ENCODE peak calls at places on chromosomes 12 and 14, in seven cellular contexts. One of them, this sample, is unnamed.

GRCh38 chr14:105177082-105177481 is 4.0 kb downstream of the NUDT14 start:
- DNase-seq in H9: no peak
- DNase-seq in IMR-90: no peak
- DNase-seq in H1: no peak
- DNase-seq in mesenchymal stem cell: no peak
- DNase-seq in neuronal stem cell: no peak
- DNase-seq in trophoblast cell: no peak
- DNase-seq in this sample: no peak

GRCh38 chr14:71702799-71703198 is 229.4 kb upstream of the RGS6 start:
- DNase-seq in trophoblast cell: no peak
- DNase-seq in IMR-90: no peak
- DNase-seq in neuronal stem cell: no peak
- DNase-seq in H9: no peak
- DNase-seq in H1: no peak
- DNase-seq in mesenchymal stem cell: peak
- DNase-seq in this sample: no peak

GRCh38 chr12:6276936-6277615 is 33.4 kb upstream of the PLEKHG6 start:
- DNase-seq in trophoblast cell: peak
- DNase-seq in mesenchymal stem cell: peak
- DNase-seq in neuronal stem cell: no peak
- DNase-seq in H1: no peak
- DNase-seq in IMR-90: no peak
- DNase-seq in H9: peak
- DNase-seq in this sample: peak

GRCh38 chr14:93049295-93049694 is 66.4 kb downstream of the ITPK1 start:
- DNase-seq in neuronal stem cell: no peak
- DNase-seq in trophoblast cell: no peak
- DNase-seq in IMR-90: no peak
- DNase-seq in H9: no peak
- DNase-seq in mesenchymal stem cell: no peak
- DNase-seq in H1: no peak
- DNase-seq in this sample: no peak

GRCh38 chr12:51943346-51943745 is 8.2 kb upstream of the ACVR1B start:
- DNase-seq in trophoblast cell: no peak
- DNase-seq in neuronal stem cell: no peak
- DNase-seq in H9: no peak
- DNase-seq in mesenchymal stem cell: no peak
- DNase-seq in H1: no peak
- DNase-seq in IMR-90: no peak
- DNase-seq in this sample: no peak

GRCh38 chr12:47975036-47975620 is 11.7 kb downstream of the TMEM106C start:
- DNase-seq in neuronal stem cell: no peak
- DNase-seq in H1: no peak
- DNase-seq in H9: no peak
- DNase-seq in trophoblast cell: no peak
- DNase-seq in mesenchymal stem cell: no peak
- DNase-seq in IMR-90: no peak
- DNase-seq in this sample: no peak

GRCh38 chr14:37668646-37669045 is 73.2 kb downstream of the TTC6 start:
- DNase-seq in mesenchymal stem cell: peak
- DNase-seq in H1: no peak
- DNase-seq in H9: no peak
- DNase-seq in trophoblast cell: peak
- DNase-seq in neuronal stem cell: no peak
- DNase-seq in IMR-90: peak
- DNase-seq in this sample: no peak

GRCh38 chr12:120260607-120261006 is 4.9 kb downstream of the PXN start:
- DNase-seq in H1: no peak
- DNase-seq in H9: no peak
- DNase-seq in IMR-90: no peak
- DNase-seq in mesenchymal stem cell: no peak
- DNase-seq in neuronal stem cell: no peak
- DNase-seq in trophoblast cell: peak
- DNase-seq in this sample: no peak

GRCh38 chr12:19915392-19916192 is 452.7 kb upstream of the PDE3A start:
- DNase-seq in H9: no peak
- DNase-seq in neuronal stem cell: peak
- DNase-seq in trophoblast cell: peak
- DNase-seq in H1: no peak
- DNase-seq in mesenchymal stem cell: peak
- DNase-seq in IMR-90: peak
- DNase-seq in this sample: peak

GRCh38 chr14:89481167-89481566 is 64.1 kb upstream of the FOXN3 start:
- DNase-seq in mesenchymal stem cell: peak
- DNase-seq in neuronal stem cell: no peak
- DNase-seq in IMR-90: no peak
- DNase-seq in trophoblast cell: no peak
- DNase-seq in H1: no peak
- DNase-seq in H9: no peak
- DNase-seq in this sample: no peak

GRCh38 chr14:69904246-69904645 is 25.0 kb downstream of the SMOC1 start:
- DNase-seq in trophoblast cell: no peak
- DNase-seq in IMR-90: no peak
- DNase-seq in mesenchymal stem cell: no peak
- DNase-seq in H9: no peak
- DNase-seq in neuronal stem cell: no peak
- DNase-seq in H1: peak
- DNase-seq in this sample: no peak

GRCh38 chr12:53217930-53218307 is 10.9 kb upstream of the ITGB7 start:
- DNase-seq in H9: peak
- DNase-seq in mesenchymal stem cell: peak
- DNase-seq in IMR-90: peak
- DNase-seq in H1: no peak
- DNase-seq in trophoblast cell: no peak
- DNase-seq in neuronal stem cell: no peak
- DNase-seq in this sample: no peak

GRCh38 chr12:111775205-111776193 is 8.8 kb downstream of the ALDH2 start:
- DNase-seq in mesenchymal stem cell: peak
- DNase-seq in trophoblast cell: peak
- DNase-seq in neuronal stem cell: no peak
- DNase-seq in H1: no peak
- DNase-seq in H9: no peak
- DNase-seq in IMR-90: peak
- DNase-seq in this sample: peak

GRCh38 chr12:104763163-104763805 is 194.8 kb downstream of the SLC41A2 start:
- DNase-seq in mesenchymal stem cell: peak
- DNase-seq in H1: peak
- DNase-seq in H9: no peak
- DNase-seq in IMR-90: peak
- DNase-seq in trophoblast cell: no peak
- DNase-seq in neuronal stem cell: no peak
- DNase-seq in this sample: no peak

GRCh38 chr12:96471368-96472040 is 17.9 kb upstream of the CFAP54 start:
- DNase-seq in IMR-90: peak
- DNase-seq in mesenchymal stem cell: peak
- DNase-seq in H9: no peak
- DNase-seq in neuronal stem cell: no peak
- DNase-seq in H1: no peak
- DNase-seq in trophoblast cell: no peak
- DNase-seq in this sample: no peak

GRCh38 chr12:95942106-95942531 is 295 bp downstream of the CCDC38 start:
- DNase-seq in trophoblast cell: no peak
- DNase-seq in H1: no peak
- DNase-seq in IMR-90: no peak
- DNase-seq in H9: no peak
- DNase-seq in neuronal stem cell: peak
- DNase-seq in mesenchymal stem cell: no peak
- DNase-seq in this sample: peak

GRCh38 chr12:76144253-76144564 is 59.7 kb upstream of the NAP1L1 start:
- DNase-seq in H9: no peak
- DNase-seq in neuronal stem cell: no peak
- DNase-seq in mesenchymal stem cell: peak
- DNase-seq in H1: no peak
- DNase-seq in trophoblast cell: no peak
- DNase-seq in IMR-90: peak
- DNase-seq in this sample: no peak

GRCh38 chr12:126874427-126875026 is 1392.4 kb upstream of the TMEM132C start:
- DNase-seq in mesenchymal stem cell: no peak
- DNase-seq in H9: peak
- DNase-seq in H1: peak
- DNase-seq in IMR-90: no peak
- DNase-seq in trophoblast cell: peak
- DNase-seq in neuronal stem cell: peak
- DNase-seq in this sample: peak

GRCh38 chr12:97757431-97758091 is 295.0 kb downstream of the RMST start:
- DNase-seq in H1: no peak
- DNase-seq in trophoblast cell: no peak
- DNase-seq in H9: no peak
- DNase-seq in IMR-90: no peak
- DNase-seq in neuronal stem cell: no peak
- DNase-seq in mesenchymal stem cell: no peak
- DNase-seq in this sample: no peak

GRCh38 chr14:75088566-75089373 is 19.3 kb downstream of the ZC2HC1C start:
- DNase-seq in neuronal stem cell: peak
- DNase-seq in H1: peak
- DNase-seq in trophoblast cell: peak
- DNase-seq in IMR-90: peak
- DNase-seq in H9: peak
- DNase-seq in mesenchymal stem cell: peak
- DNase-seq in this sample: peak

GRCh38 chr14:94097091-94097490 is 13.4 kb upstream of the IFI27 start:
- DNase-seq in mesenchymal stem cell: no peak
- DNase-seq in neuronal stem cell: no peak
- DNase-seq in trophoblast cell: no peak
- DNase-seq in H1: no peak
- DNase-seq in H9: no peak
- DNase-seq in IMR-90: no peak
- DNase-seq in this sample: no peak
- H3K18ac ChIP-seq in mesenchymal stem cell: no peak
- H3K18ac ChIP-seq in neuronal stem cell: no peak
- H3K18ac ChIP-seq in trophoblast cell: no peak
- H3K18ac ChIP-seq in H1: no peak
- H3K18ac ChIP-seq in H9: no peak
- H3K18ac ChIP-seq in IMR-90: no peak
- H3K18ac ChIP-seq in this sample: no peak

GRCh38 chr12:118536306-118536900 is 160.0 kb downstream of the SUDS3 start:
- DNase-seq in H1: no peak
- DNase-seq in IMR-90: no peak
- DNase-seq in neuronal stem cell: no peak
- DNase-seq in trophoblast cell: peak
- DNase-seq in H9: no peak
- DNase-seq in mesenchymal stem cell: no peak
- DNase-seq in this sample: no peak

GRCh38 chr12:118541945-118542344 is 165.6 kb downstream of the SUDS3 start:
- DNase-seq in neuronal stem cell: no peak
- DNase-seq in IMR-90: no peak
- DNase-seq in H9: no peak
- DNase-seq in mesenchymal stem cell: no peak
- DNase-seq in H1: no peak
- DNase-seq in trophoblast cell: no peak
- DNase-seq in this sample: peak

GRCh38 chr12:118541071-118541470 is 164.7 kb downstream of the SUDS3 start:
- DNase-seq in H1: no peak
- DNase-seq in H9: no peak
- DNase-seq in IMR-90: no peak
- DNase-seq in trophoblast cell: no peak
- DNase-seq in neuronal stem cell: no peak
- DNase-seq in mesenchymal stem cell: no peak
- DNase-seq in this sample: no peak

GRCh38 chr12:118534003-118534402 is 157.6 kb downstream of the SUDS3 start:
- DNase-seq in H1: no peak
- DNase-seq in mesenchymal stem cell: no peak
- DNase-seq in neuronal stem cell: no peak
- DNase-seq in H9: peak
- DNase-seq in IMR-90: no peak
- DNase-seq in trophoblast cell: no peak
- DNase-seq in this sample: no peak

GRCh38 chr12:118537481-118537917 is 161.1 kb downstream of the SUDS3 start:
- DNase-seq in H1: no peak
- DNase-seq in neuronal stem cell: no peak
- DNase-seq in trophoblast cell: no peak
- DNase-seq in IMR-90: no peak
- DNase-seq in mesenchymal stem cell: no peak
- DNase-seq in H9: peak
- DNase-seq in this sample: no peak
- H3K18ac ChIP-seq in H1: peak
- H3K18ac ChIP-seq in neuronal stem cell: peak
- H3K18ac ChIP-seq in trophoblast cell: no peak
- H3K18ac ChIP-seq in IMR-90: no peak
- H3K18ac ChIP-seq in mesenchymal stem cell: no peak
- H3K18ac ChIP-seq in H9: no peak
- H3K18ac ChIP-seq in this sample: no peak

GRCh38 chr14:73861060-73861459 is 9.4 kb downstream of the PTGR2 start:
- DNase-seq in H9: no peak
- DNase-seq in neuronal stem cell: no peak
- DNase-seq in H1: no peak
- DNase-seq in IMR-90: no peak
- DNase-seq in trophoblast cell: no peak
- DNase-seq in mesenchymal stem cell: no peak
- DNase-seq in this sample: no peak

GRCh38 chr14:73865536-73866113 is 14.0 kb downstream of the PTGR2 start:
- DNase-seq in H9: no peak
- DNase-seq in H1: no peak
- DNase-seq in trophoblast cell: no peak
- DNase-seq in mesenchymal stem cell: no peak
- DNase-seq in IMR-90: no peak
- DNase-seq in neuronal stem cell: no peak
- DNase-seq in this sample: no peak

GRCh38 chr14:73863209-73863608 is 11.6 kb downstream of the PTGR2 start:
- DNase-seq in trophoblast cell: peak
- DNase-seq in H9: no peak
- DNase-seq in mesenchymal stem cell: no peak
- DNase-seq in H1: no peak
- DNase-seq in IMR-90: no peak
- DNase-seq in neuronal stem cell: no peak
- DNase-seq in this sample: no peak

GRCh38 chr14:73862480-73862879 is 10.8 kb downstream of the PTGR2 start:
- DNase-seq in IMR-90: no peak
- DNase-seq in H9: no peak
- DNase-seq in trophoblast cell: no peak
- DNase-seq in neuronal stem cell: no peak
- DNase-seq in H1: no peak
- DNase-seq in mesenchymal stem cell: no peak
- DNase-seq in this sample: no peak
- H3K18ac ChIP-seq in IMR-90: no peak
- H3K18ac ChIP-seq in H9: no peak
- H3K18ac ChIP-seq in trophoblast cell: no peak
- H3K18ac ChIP-seq in neuronal stem cell: no peak
- H3K18ac ChIP-seq in H1: no peak
- H3K18ac ChIP-seq in mesenchymal stem cell: no peak
- H3K18ac ChIP-seq in this sample: no peak

DNA sequence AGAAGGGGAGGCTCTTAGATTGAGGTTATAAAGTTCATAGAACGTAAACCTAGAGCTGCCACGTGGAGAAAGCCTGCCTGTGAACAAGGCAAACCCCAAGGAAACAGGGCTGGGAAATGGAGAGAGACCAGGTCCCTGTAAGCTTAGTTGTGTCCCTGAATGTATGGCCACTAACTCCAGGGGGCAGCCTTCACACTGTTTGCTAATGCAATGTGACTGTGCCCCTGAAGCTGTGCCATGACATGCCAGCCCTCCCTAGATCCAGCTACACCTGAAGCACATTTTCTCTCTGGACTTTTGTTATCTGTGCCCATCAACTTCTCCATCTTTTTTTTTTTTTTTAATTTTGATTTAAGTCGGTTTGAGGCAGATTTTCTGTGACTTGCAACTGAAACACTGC is 60.6 kb upstream of the TMCC3 start:
- DNase-seq in H1: no peak
- DNase-seq in H9: peak
- DNase-seq in mesenchymal stem cell: no peak
- DNase-seq in IMR-90: peak
- DNase-seq in neuronal stem cell: no peak
- DNase-seq in trophoblast cell: peak
- DNase-seq in this sample: peak
- H3K18ac ChIP-seq in H1: no peak
- H3K18ac ChIP-seq in H9: no peak
- H3K18ac ChIP-seq in mesenchymal stem cell: no peak
- H3K18ac ChIP-seq in IMR-90: no peak
- H3K18ac ChIP-seq in neuronal stem cell: no peak
- H3K18ac ChIP-seq in trophoblast cell: no peak
- H3K18ac ChIP-seq in this sample: no peak